ENCODE peak calls at places on chromosomes 11 and 22, in six cellular contexts. One of them, this sample, is unnamed. For H3K9me3, the result is how much of the 10 kb centered on the place peaks cover.

GRCh38 chr11:94815705-94816344 is 47.7 kb downstream of the AMOTL1 start:
- DNase-seq in colonic mucosa: no peak
- DNase-seq in SJSA1: no peak
- DNase-seq in left ventricle myocardium inferior: no peak
- DNase-seq in CD8-positive, alpha-beta memory T cell: no peak
- DNase-seq in IMR-90: no peak
- DNase-seq in this sample: no peak

GRCh38 chr11:64556721-64557250 is 34.2 kb upstream of the SLC22A12 start:
- DNase-seq in SJSA1: no peak
- DNase-seq in colonic mucosa: no peak
- DNase-seq in CD8-positive, alpha-beta memory T cell: no peak
- DNase-seq in IMR-90: no peak
- DNase-seq in left ventricle myocardium inferior: no peak
- DNase-seq in this sample: no peak

GRCh38 chr11:86459682-86460460 is 85.2 kb downstream of the CCDC81 start:
- DNase-seq in IMR-90: peak
- DNase-seq in left ventricle myocardium inferior: peak
- DNase-seq in colonic mucosa: no peak
- DNase-seq in CD8-positive, alpha-beta memory T cell: no peak
- DNase-seq in SJSA1: peak
- DNase-seq in this sample: peak

GRCh38 chr22:44860311-44860710 is 107.9 kb downstream of the ARHGAP8 start:
- DNase-seq in left ventricle myocardium inferior: no peak
- DNase-seq in colonic mucosa: no peak
- DNase-seq in CD8-positive, alpha-beta memory T cell: no peak
- DNase-seq in SJSA1: no peak
- DNase-seq in IMR-90: no peak
- DNase-seq in this sample: no peak

GRCh38 chr22:39486951-39487825 is 14.9 kb upstream of the MIEF1 start:
- DNase-seq in SJSA1: no peak
- DNase-seq in IMR-90: no peak
- DNase-seq in left ventricle myocardium inferior: no peak
- DNase-seq in colonic mucosa: no peak
- DNase-seq in CD8-positive, alpha-beta memory T cell: no peak
- DNase-seq in this sample: no peak

GRCh38 chr11:12444601-12445000 is 67.2 kb downstream of the PARVA start:
- DNase-seq in colonic mucosa: no peak
- DNase-seq in left ventricle myocardium inferior: no peak
- DNase-seq in SJSA1: no peak
- DNase-seq in CD8-positive, alpha-beta memory T cell: no peak
- DNase-seq in IMR-90: no peak
- DNase-seq in this sample: no peak

GRCh38 chr11:133007020-133007584 is 525.2 kb downstream of the OPCML start:
- DNase-seq in CD8-positive, alpha-beta memory T cell: no peak
- DNase-seq in colonic mucosa: no peak
- DNase-seq in IMR-90: no peak
- DNase-seq in SJSA1: no peak
- DNase-seq in left ventricle myocardium inferior: no peak
- DNase-seq in this sample: no peak

GRCh38 chr22:42399315-42400271 is 32.6 kb downstream of the NFAM1 start:
- DNase-seq in SJSA1: no peak
- DNase-seq in CD8-positive, alpha-beta memory T cell: no peak
- DNase-seq in colonic mucosa: peak
- DNase-seq in IMR-90: no peak
- DNase-seq in left ventricle myocardium inferior: peak
- DNase-seq in this sample: no peak

GRCh38 chr22:30861131-30861530 is 107.4 kb downstream of the MORC2 start:
- DNase-seq in CD8-positive, alpha-beta memory T cell: no peak
- DNase-seq in IMR-90: no peak
- DNase-seq in left ventricle myocardium inferior: no peak
- DNase-seq in SJSA1: no peak
- DNase-seq in colonic mucosa: no peak
- DNase-seq in this sample: no peak

GRCh38 chr22:40529817-40530216 is 106.7 kb downstream of the MRTFA start:
- DNase-seq in left ventricle myocardium inferior: no peak
- DNase-seq in SJSA1: no peak
- DNase-seq in CD8-positive, alpha-beta memory T cell: no peak
- DNase-seq in IMR-90: peak
- DNase-seq in colonic mucosa: no peak
- DNase-seq in this sample: no peak

GRCh38 chr11:2655834-2656622 is 43.8 kb downstream of the KCNQ1OT1 start:
- DNase-seq in colonic mucosa: no peak
- DNase-seq in IMR-90: peak
- DNase-seq in CD8-positive, alpha-beta memory T cell: no peak
- DNase-seq in SJSA1: no peak
- DNase-seq in left ventricle myocardium inferior: no peak
- DNase-seq in this sample: no peak

GRCh38 chr22:30546616-30547015 is at the start of gene SEC14L6:
- DNase-seq in colonic mucosa: no peak
- DNase-seq in SJSA1: no peak
- DNase-seq in CD8-positive, alpha-beta memory T cell: no peak
- DNase-seq in IMR-90: no peak
- DNase-seq in left ventricle myocardium inferior: no peak
- DNase-seq in this sample: no peak

GRCh38 chr22:32660292-32660691 is 141.2 kb upstream of the TIMP3 start:
- DNase-seq in CD8-positive, alpha-beta memory T cell: peak
- DNase-seq in IMR-90: peak
- DNase-seq in colonic mucosa: peak
- DNase-seq in left ventricle myocardium inferior: peak
- DNase-seq in SJSA1: peak
- DNase-seq in this sample: no peak

GRCh38 chr11:129960216-129961214 is 42.1 kb downstream of the PRDM10 start:
- DNase-seq in colonic mucosa: no peak
- DNase-seq in left ventricle myocardium inferior: no peak
- DNase-seq in IMR-90: peak
- DNase-seq in CD8-positive, alpha-beta memory T cell: no peak
- DNase-seq in SJSA1: no peak
- DNase-seq in this sample: peak

GRCh38 chr11:69300124-69301032 is 6.4 kb downstream of the MYEOV start:
- DNase-seq in SJSA1: peak
- DNase-seq in left ventricle myocardium inferior: no peak
- DNase-seq in IMR-90: peak
- DNase-seq in CD8-positive, alpha-beta memory T cell: no peak
- DNase-seq in colonic mucosa: no peak
- DNase-seq in this sample: no peak

GRCh38 chr11:69682681-69683326 is 7.7 kb upstream of the LTO1 start:
- DNase-seq in SJSA1: no peak
- DNase-seq in CD8-positive, alpha-beta memory T cell: no peak
- DNase-seq in colonic mucosa: no peak
- DNase-seq in IMR-90: no peak
- DNase-seq in left ventricle myocardium inferior: no peak
- DNase-seq in this sample: no peak

GRCh38 chr22:26768986-26769385 is 111.6 kb downstream of the MIAT start:
- DNase-seq in colonic mucosa: no peak
- DNase-seq in CD8-positive, alpha-beta memory T cell: no peak
- DNase-seq in SJSA1: no peak
- DNase-seq in left ventricle myocardium inferior: no peak
- DNase-seq in IMR-90: no peak
- DNase-seq in this sample: no peak

GRCh38 chr11:12783765-12784164 is 109.5 kb downstream of the TEAD1 start:
- DNase-seq in SJSA1: no peak
- DNase-seq in CD8-positive, alpha-beta memory T cell: no peak
- DNase-seq in IMR-90: no peak
- DNase-seq in left ventricle myocardium inferior: no peak
- DNase-seq in colonic mucosa: no peak
- DNase-seq in this sample: no peak

GRCh38 chr22:29167032-29167911 is 38.4 kb upstream of the EMID1 start:
- DNase-seq in colonic mucosa: no peak
- DNase-seq in CD8-positive, alpha-beta memory T cell: no peak
- DNase-seq in IMR-90: no peak
- DNase-seq in SJSA1: no peak
- DNase-seq in left ventricle myocardium inferior: no peak
- DNase-seq in this sample: no peak

GRCh38 chr11:23961503-23962338 is 535.1 kb upstream of the LUZP2 start:
- DNase-seq in CD8-positive, alpha-beta memory T cell: no peak
- DNase-seq in SJSA1: no peak
- DNase-seq in IMR-90: no peak
- DNase-seq in colonic mucosa: no peak
- DNase-seq in left ventricle myocardium inferior: no peak
- DNase-seq in this sample: no peak

GRCh38 chr11:81772161-81772560 is 961.5 kb downstream of the FAM181B start:
- DNase-seq in CD8-positive, alpha-beta memory T cell: no peak
- DNase-seq in left ventricle myocardium inferior: no peak
- DNase-seq in colonic mucosa: no peak
- DNase-seq in SJSA1: no peak
- DNase-seq in IMR-90: no peak
- DNase-seq in this sample: no peak

GRCh38 chr11:110092577-110093406 is at the start of gene ZC3H12C:
- DNase-seq in SJSA1: peak
- DNase-seq in colonic mucosa: peak
- DNase-seq in left ventricle myocardium inferior: peak
- DNase-seq in IMR-90: peak
- DNase-seq in CD8-positive, alpha-beta memory T cell: no peak
- DNase-seq in this sample: peak

GRCh38 chr11:1502971-1503707 is 16.6 kb upstream of the MOB2 start:
- DNase-seq in SJSA1: no peak
- DNase-seq in IMR-90: no peak
- DNase-seq in left ventricle myocardium inferior: peak
- DNase-seq in CD8-positive, alpha-beta memory T cell: no peak
- DNase-seq in colonic mucosa: no peak
- DNase-seq in this sample: no peak

GRCh38 chr11:30128269-30128932 is 102.4 kb upstream of the FSHB start:
- DNase-seq in left ventricle myocardium inferior: no peak
- DNase-seq in CD8-positive, alpha-beta memory T cell: no peak
- DNase-seq in colonic mucosa: no peak
- DNase-seq in SJSA1: no peak
- DNase-seq in IMR-90: peak
- DNase-seq in this sample: peak

GRCh38 chr11:28318861-28319260 is 210.7 kb downstream of the METTL15 start:
- DNase-seq in colonic mucosa: no peak
- DNase-seq in IMR-90: no peak
- DNase-seq in left ventricle myocardium inferior: no peak
- DNase-seq in CD8-positive, alpha-beta memory T cell: no peak
- DNase-seq in SJSA1: no peak
- DNase-seq in this sample: no peak

GRCh38 chr11:123562166-123562565 is 92.3 kb downstream of the SCN3B start:
- DNase-seq in IMR-90: no peak
- DNase-seq in colonic mucosa: no peak
- DNase-seq in left ventricle myocardium inferior: no peak
- DNase-seq in CD8-positive, alpha-beta memory T cell: no peak
- DNase-seq in SJSA1: no peak
- DNase-seq in this sample: no peak

GRCh38 chr11:35622070-35622469 is 3.8 kb downstream of the FJX1 start:
- DNase-seq in IMR-90: peak
- DNase-seq in left ventricle myocardium inferior: no peak
- DNase-seq in SJSA1: peak
- DNase-seq in colonic mucosa: no peak
- DNase-seq in CD8-positive, alpha-beta memory T cell: no peak
- DNase-seq in this sample: peak

GRCh38 chr11:116840224-116840745 is 2.9 kb upstream of the APOA1 start:
- DNase-seq in CD8-positive, alpha-beta memory T cell: no peak
- DNase-seq in colonic mucosa: no peak
- DNase-seq in SJSA1: no peak
- DNase-seq in IMR-90: peak
- DNase-seq in left ventricle myocardium inferior: no peak
- DNase-seq in this sample: no peak

GRCh38 chr11:130029137-130029536 is 26.5 kb upstream of the PRDM10 start:
- DNase-seq in colonic mucosa: no peak
- DNase-seq in IMR-90: no peak
- DNase-seq in left ventricle myocardium inferior: no peak
- DNase-seq in SJSA1: no peak
- DNase-seq in CD8-positive, alpha-beta memory T cell: no peak
- DNase-seq in this sample: no peak

DNA sequence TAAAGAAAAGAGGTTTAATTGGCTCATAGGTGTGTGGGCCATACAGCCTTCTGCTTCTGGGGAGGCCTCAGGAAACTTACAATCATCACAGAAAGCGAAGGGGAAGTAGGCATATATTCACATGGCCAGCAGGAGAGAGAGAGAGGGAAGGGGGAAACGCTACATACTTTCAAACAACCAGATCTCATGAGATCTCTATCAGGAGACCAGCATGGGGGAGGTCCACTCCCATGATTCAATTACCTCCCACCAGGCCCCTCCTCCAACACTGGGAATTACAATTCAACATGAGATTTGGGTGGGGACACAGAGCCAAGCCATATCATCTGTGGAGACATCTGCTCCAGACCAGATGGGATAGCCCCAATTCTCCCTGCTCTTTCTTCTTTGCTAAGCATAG is 866.0 kb downstream of the BRD1 start:
- DNase-seq in IMR-90: no peak
- DNase-seq in SJSA1: no peak
- DNase-seq in left ventricle myocardium inferior: no peak
- DNase-seq in colonic mucosa: peak
- DNase-seq in CD8-positive, alpha-beta memory T cell: no peak
- DNase-seq in this sample: no peak
- H3K9me3 ChIP-seq in IMR-90: under half
- H3K9me3 ChIP-seq in SJSA1: under half
- H3K9me3 ChIP-seq in left ventricle myocardium inferior: under half
- H3K9me3 ChIP-seq in colonic mucosa: under half
- H3K9me3 ChIP-seq in CD8-positive, alpha-beta memory T cell: under half
- H3K9me3 ChIP-seq in this sample: under half

GRCh38 chr11:120013325-120014250 is 124.3 kb downstream of the TRIM29 start:
- DNase-seq in CD8-positive, alpha-beta memory T cell: no peak
- DNase-seq in IMR-90: peak
- DNase-seq in SJSA1: no peak
- DNase-seq in left ventricle myocardium inferior: peak
- DNase-seq in colonic mucosa: peak
- DNase-seq in this sample: no peak
- H3K4me3 ChIP-seq in CD8-positive, alpha-beta memory T cell: no peak
- H3K4me3 ChIP-seq in IMR-90: no peak
- H3K4me3 ChIP-seq in SJSA1: no peak
- H3K4me3 ChIP-seq in left ventricle myocardium inferior: no peak
- H3K4me3 ChIP-seq in colonic mucosa: no peak
- H3K4me3 ChIP-seq in this sample: no peak

GRCh38 chr11:102878595-102878994 is 3.8 kb upstream of the MMP12 start:
- DNase-seq in CD8-positive, alpha-beta memory T cell: no peak
- DNase-seq in SJSA1: no peak
- DNase-seq in IMR-90: no peak
- DNase-seq in left ventricle myocardium inferior: no peak
- DNase-seq in colonic mucosa: no peak
- DNase-seq in this sample: no peak
- H3K9me3 ChIP-seq in CD8-positive, alpha-beta memory T cell: under half
- H3K9me3 ChIP-seq in SJSA1: under half
- H3K9me3 ChIP-seq in IMR-90: under half
- H3K9me3 ChIP-seq in left ventricle myocardium inferior: under half
- H3K9me3 ChIP-seq in colonic mucosa: under half
- H3K9me3 ChIP-seq in this sample: under half

DNA sequence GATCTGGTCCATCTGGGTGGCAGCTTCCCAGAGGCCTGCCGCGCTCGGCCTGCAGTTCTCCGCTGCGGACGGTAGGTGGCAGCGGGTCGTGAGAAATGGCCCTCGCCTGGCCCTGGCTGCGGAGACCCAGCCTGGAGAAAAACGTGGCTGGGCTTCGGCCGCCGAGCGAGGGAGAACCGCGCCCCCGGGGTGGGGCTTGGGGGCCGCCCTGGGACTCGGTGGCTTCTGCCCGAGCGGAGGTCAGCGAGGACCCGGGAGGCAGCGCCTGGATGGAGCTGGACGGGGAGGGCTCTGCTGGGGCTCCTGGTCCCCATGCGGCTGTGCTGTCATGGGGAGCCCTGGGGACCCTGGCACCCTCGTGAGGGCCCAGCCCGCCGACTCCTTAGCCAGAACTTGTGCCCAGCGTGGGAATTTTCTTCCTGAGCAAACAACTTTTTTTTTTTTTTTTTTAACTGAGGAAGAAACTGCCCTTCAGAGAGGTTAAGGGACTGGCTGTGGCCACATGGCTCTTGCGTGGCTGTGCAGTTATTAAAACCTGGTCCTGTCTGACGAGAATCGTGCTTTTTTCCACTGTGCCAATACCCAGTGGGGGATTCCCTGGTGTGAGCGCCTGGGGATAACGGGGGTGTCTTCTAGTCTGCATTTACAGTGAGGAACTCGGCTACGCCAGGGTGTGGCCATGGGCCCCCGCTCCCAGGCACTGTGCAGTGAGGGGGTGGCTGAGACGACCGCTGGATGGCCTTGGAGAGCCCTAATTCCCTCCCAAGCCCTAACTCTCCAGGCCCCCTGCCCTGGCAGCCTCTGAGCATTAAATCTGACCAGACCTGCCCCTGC is 535.6 kb downstream of the INSC start:
- DNase-seq in colonic mucosa: peak
- DNase-seq in left ventricle myocardium inferior: peak
- DNase-seq in CD8-positive, alpha-beta memory T cell: peak
- DNase-seq in SJSA1: peak
- DNase-seq in IMR-90: peak
- DNase-seq in this sample: peak
- H3K4me3 ChIP-seq in colonic mucosa: peak
- H3K4me3 ChIP-seq in left ventricle myocardium inferior: peak
- H3K4me3 ChIP-seq in CD8-positive, alpha-beta memory T cell: no peak
- H3K4me3 ChIP-seq in SJSA1: peak
- H3K4me3 ChIP-seq in IMR-90: peak
- H3K4me3 ChIP-seq in this sample: peak